ENCODE peak calls at places on chromosomes 16 and 17, in five cellular contexts. O is tibial artery, S is heart right ventricle, F is colonic mucosa, B is kidney epithelial cell. U is an unnamed sample.

GRCh38 chr16:85681255-85681654 is 7.5 kb downstream of the GINS2 start:
- DNase-seq in O (no peak), S (no peak), F (no peak), B (no peak), U (no peak)

GRCh38 chr17:604719-605118 is 109.9 kb downstream of the VPS53 start:
- DNase-seq in O (no peak), S (no peak), F (peak), B (no peak), U (no peak)

GRCh38 chr16:912684-913613 is 57.8 kb downstream of the LMF1 start:
- DNase-seq in O (no peak), S (no peak), F (no peak), B (no peak), U (no peak)

GRCh38 chr17:65467156-65467555 is 94.3 kb downstream of the AXIN2 start:
- DNase-seq in O (no peak), S (no peak), F (no peak), B (no peak), U (no peak)

GRCh38 chr17:48578616-48579560 is 738 bp upstream of the HOXB4 start:
- DNase-seq in O (no peak), S (no peak), F (no peak), B (no peak), U (no peak)

GRCh38 chr17:82938486-82939212 is 98.8 kb upstream of the ZNF750 start:
- DNase-seq in O (peak), S (no peak), F (no peak), B (peak), U (peak)

GRCh38 chr16:12794486-12795399 is 8.9 kb downstream of the CPPED1 start:
- DNase-seq in O (no peak), S (peak), F (no peak), B (no peak), U (no peak)

GRCh38 chr16:81618661-81619060 is 160.4 kb upstream of the PLCG2 start:
- DNase-seq in O (no peak), S (no peak), F (no peak), B (no peak), U (no peak)

GRCh38 chr17:29138184-29138955 is 41.8 kb downstream of the MYO18A start:
- DNase-seq in O (peak), S (no peak), F (no peak), B (peak), U (no peak)

GRCh38 chr16:88503374-88503770 is 50.3 kb downstream of the ZFPM1 start:
- DNase-seq in O (no peak), S (no peak), F (no peak), B (no peak), U (no peak)

GRCh38 chr16:27245276-27246231 is 23.0 kb downstream of the NSMCE1 start:
- DNase-seq in O (peak), S (no peak), F (no peak), B (peak), U (peak)

GRCh38 chr17:72715906-72716572 is 376.4 kb downstream of the SLC39A11 start:
- DNase-seq in O (no peak), S (no peak), F (no peak), B (peak), U (no peak)

GRCh38 chr17:44263360-44263902 is 4.5 kb downstream of the SLC4A1 start:
- DNase-seq in O (no peak), S (no peak), F (no peak), B (no peak), U (no peak)

GRCh38 chr17:34254651-34255380 is at the start of gene CCL2:
- DNase-seq in O (peak), S (peak), F (peak), B (no peak), U (peak)

GRCh38 chr17:68289936-68290267 is 1.0 kb downstream of the SLC16A6 start:
- DNase-seq in O (no peak), S (no peak), F (no peak), B (no peak), U (no peak)

GRCh38 chr17:68288375-68288774 is 2.6 kb downstream of the SLC16A6 start:
- DNase-seq in O (no peak), S (no peak), F (no peak), B (no peak), U (no peak)

GRCh38 chr17:68290268-68290954 is 516 bp downstream of the SLC16A6 start:
- DNase-seq in O (no peak), S (peak), F (peak), B (no peak), U (peak)

GRCh38 chr17:68288804-68289203 is 2.1 kb downstream of the SLC16A6 start:
- DNase-seq in O (no peak), S (no peak), F (no peak), B (no peak), U (no peak)

GRCh38 chr17:68289473-68289872 is 1.5 kb downstream of the SLC16A6 start:
- DNase-seq in O (no peak), S (no peak), F (no peak), B (no peak), U (no peak)
- H3K4me3 ChIP-seq in O (no peak), S (no peak), F (no peak), B (no peak), U (no peak)

GRCh38 chr17:3727041-3727440 is 3.3 kb downstream of the HASPIN start:
- DNase-seq in O (no peak), S (no peak), F (no peak), B (no peak), U (no peak)
- H3K4me3 ChIP-seq in O (no peak), S (no peak), F (no peak), B (no peak), U (no peak)

DNA sequence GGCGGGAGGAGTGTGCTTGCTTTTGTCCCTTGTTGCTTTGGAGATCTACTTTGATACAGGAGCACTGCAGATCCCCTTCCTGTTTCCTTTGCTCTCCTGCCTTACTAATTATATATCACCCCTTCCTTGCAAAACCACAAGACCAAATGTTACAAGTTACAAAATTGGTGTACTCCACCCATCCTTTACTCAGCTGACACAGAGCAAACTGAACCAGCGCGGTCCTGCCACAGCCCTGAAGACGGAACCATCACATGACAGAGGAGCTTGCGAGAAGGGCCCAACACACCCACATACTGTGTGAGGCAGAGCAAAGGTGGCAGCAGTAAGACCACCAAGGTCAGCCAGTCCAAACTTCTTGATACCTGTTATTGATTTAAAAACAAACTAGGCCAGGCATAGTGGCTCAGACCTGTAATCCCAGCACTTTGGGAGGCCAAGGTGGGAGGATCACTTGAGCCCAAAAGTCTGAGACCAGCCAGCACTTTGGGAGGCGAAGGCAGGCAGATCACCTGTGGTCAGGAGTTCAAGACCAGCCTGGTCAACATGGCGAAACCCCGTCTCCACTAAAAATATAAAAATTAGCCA is 33.2 kb downstream of the CYTH1 start:
- DNase-seq in O (peak), S (peak), F (peak), B (no peak), U (no peak)
- H3K4me3 ChIP-seq in O (no peak), S (no peak), F (no peak), B (no peak), U (no peak)

GRCh38 chr17:63646492-63646815 is 24.2 kb downstream of the MAP3K3 start:
- DNase-seq in O (no peak), S (no peak), F (no peak), B (no peak), U (no peak)
- H3K4me3 ChIP-seq in O (no peak), S (no peak), F (no peak), B (no peak), U (no peak)

DNA sequence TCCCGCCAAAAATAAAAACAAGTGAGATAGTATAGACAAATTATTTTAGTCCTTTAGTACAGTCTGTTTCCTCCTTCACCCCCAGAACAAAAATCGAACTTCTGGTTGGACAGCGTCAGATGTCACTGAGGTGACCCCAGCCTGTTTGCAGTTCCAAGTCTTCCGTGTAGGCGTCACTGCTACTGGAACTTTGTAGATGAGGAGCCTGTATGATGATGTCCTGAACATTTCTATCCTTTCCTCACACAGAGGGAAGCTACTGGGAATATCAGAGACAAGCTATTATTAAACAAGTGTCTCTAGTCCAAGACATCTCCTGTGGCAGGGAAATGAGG is 924 bp upstream of the VEZF1 start:
- DNase-seq in O (peak), S (peak), F (peak), B (no peak), U (no peak)
- H3K4me3 ChIP-seq in O (peak), S (peak), F (peak), B (no peak), U (no peak)

U was measured in aorta.